ENCODE peak calls at places on chromosomes 13 and 19, in eight cellular contexts. A, X, E, Q, N, W, F and O are unnamed samples.
A peak's percentile ranks its signal among the peaks of the same experiment; 100 is the strongest.

GRCh38 chr13:48260970-48261369 is 28.0 kb downstream of the ITM2B start:
- DNase-seq in W (no peak), N (no peak), A (no peak), X (no peak), E (no peak), Q (no peak), F (no peak), O (no peak)

GRCh38 chr13:74129500-74130144 is 4.6 kb downstream of the KLF12 start:
- DNase-seq in N (no peak), Q (peak; percentile 22), W (no peak), F (peak; percentile 21), X (peak; percentile 56), A (no peak), E (no peak), O (peak; percentile 6)

GRCh38 chr13:94595006-94595942 is 678 bp downstream of the TGDS start:
- DNase-seq in X (no peak), Q (peak; percentile 42), A (no peak), E (peak; percentile 34), F (no peak), W (no peak), N (no peak), O (no peak)

GRCh38 chr19:18290250-18291018 is 9.0 kb upstream of the JUND start:
- DNase-seq in A (no peak), N (no peak), E (peak; percentile 40), Q (no peak), W (no peak), X (peak; percentile 67), F (peak; percentile 32), O (peak; percentile 40)

GRCh38 chr13:67078062-67078461 is 152.1 kb downstream of the PCDH9 start:
- DNase-seq in Q (no peak), E (no peak), A (no peak), N (no peak), X (no peak), W (no peak), F (no peak), O (no peak)

GRCh38 chr19:38377052-38377451 is 2.7 kb downstream of the PSMD8 start:
- DNase-seq in A (no peak), W (no peak), E (no peak), Q (no peak), X (no peak), N (no peak), F (no peak), O (no peak)

GRCh38 chr19:41328157-41328817 is 18.3 kb downstream of the CCDC97 start:
- DNase-seq in N (no peak), W (no peak), Q (peak; percentile 21), X (peak; percentile 37), A (no peak), F (no peak), E (no peak), O (peak; percentile 45)

GRCh38 chr13:112114391-112114790 is 47.4 kb downstream of the SOX1 start:
- DNase-seq in Q (no peak), W (no peak), A (no peak), E (peak; percentile 17), X (no peak), F (no peak), N (no peak), O (peak; percentile 34)

GRCh38 chr13:104021806-104022397 is 955.7 kb upstream of the SLC10A2 start:
- DNase-seq in W (no peak), X (no peak), Q (no peak), A (no peak), N (no peak), E (no peak), F (no peak), O (no peak)

GRCh38 chr13:103799028-103799427 is 732.8 kb upstream of the SLC10A2 start:
- DNase-seq in F (no peak), A (no peak), W (no peak), N (no peak), Q (no peak), E (no peak), X (no peak), O (no peak)

GRCh38 chr19:4059931-4060620 is 6.6 kb downstream of the ZBTB7A start:
- DNase-seq in X (no peak), A (no peak), F (peak; percentile 73), Q (peak; percentile 74), W (no peak), N (peak; percentile 59), E (peak; percentile 73), O (peak; percentile 44)

GRCh38 chr13:113621046-113621445 is 36.5 kb downstream of the TFDP1 start:
- DNase-seq in F (peak; percentile 1), X (no peak), A (no peak), N (no peak), Q (no peak), W (no peak), E (no peak), O (no peak)

GRCh38 chr19:10107254-10107653 is 1.1 kb downstream of the PPAN start:
- DNase-seq in E (no peak), A (no peak), X (no peak), F (no peak), W (no peak), Q (no peak), N (no peak), O (no peak)

GRCh38 chr19:35712529-35712909 is 5.3 kb upstream of the KMT2B start:
- DNase-seq in E (no peak), Q (no peak), A (no peak), N (no peak), X (no peak), W (no peak), F (no peak), O (no peak)

GRCh38 chr19:10858204-10858828 is 10.1 kb downstream of the C19orf38 start:
- DNase-seq in N (no peak), W (no peak), E (no peak), X (no peak), F (no peak), A (no peak), Q (peak; percentile 44), O (peak; percentile 52)

DNA sequence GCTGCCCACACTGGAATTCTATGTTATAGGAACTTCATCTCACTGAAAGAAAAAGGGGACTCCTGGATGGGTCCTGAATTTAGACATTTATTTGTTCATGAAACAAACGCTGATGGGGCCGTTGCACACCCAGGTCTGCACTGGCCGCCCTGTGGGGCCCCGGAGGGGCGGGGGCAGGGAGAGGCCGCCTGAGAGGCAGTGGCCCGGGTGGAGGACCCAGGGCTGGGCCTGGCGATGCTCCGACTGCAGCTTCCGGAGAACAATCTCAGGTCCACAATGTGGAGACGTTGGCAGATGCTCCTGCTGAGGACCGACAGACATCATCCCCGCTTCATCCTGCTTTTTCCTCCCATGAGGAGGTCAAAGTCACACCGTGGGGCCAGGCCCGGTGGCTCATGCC is 16.3 kb upstream of the PTBP1 start:
- DNase-seq in A (no peak), N (no peak), F (no peak), Q (no peak), E (no peak), W (no peak), X (no peak), O (no peak)
- H3K4me3 ChIP-seq in A (no peak overlapping the region), N (no peak overlapping the region), F (peak overlapping the region; percentile 61), Q (no peak overlapping the region), E (no peak overlapping the region), W (no peak overlapping the region), X (no peak overlapping the region), O (peak overlapping the region; percentile 47)

DNA sequence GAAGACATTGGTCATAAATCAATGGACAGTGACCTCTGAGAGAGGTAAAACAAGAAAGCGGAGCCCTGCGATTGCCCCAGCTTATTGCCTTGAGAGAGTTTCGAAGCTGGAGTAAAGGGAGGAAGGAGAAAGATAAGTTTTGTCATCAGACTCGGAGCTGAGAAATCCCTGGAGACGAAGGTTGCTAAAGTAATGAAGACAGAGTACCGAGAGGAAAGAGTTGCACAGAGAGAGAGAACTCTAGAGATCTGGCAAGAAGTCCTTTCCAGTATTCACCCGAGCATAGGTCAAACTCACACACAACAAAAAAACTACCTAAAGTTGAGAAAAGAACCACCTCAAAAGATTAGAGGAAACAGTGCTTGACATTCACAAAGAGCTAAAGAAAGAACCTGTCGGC is 472.0 kb downstream of the DACH1 start:
- DNase-seq in E (no peak), F (no peak), X (no peak), W (no peak), Q (peak; percentile 32), A (no peak), N (no peak), O (no peak)
- H3K4me3 ChIP-seq in E (no peak overlapping the region), F (peak overlapping the region; percentile 29), X (no peak overlapping the region), W (no peak overlapping the region), Q (no peak overlapping the region), A (no peak overlapping the region), N (no peak overlapping the region), O (no peak overlapping the region)

GRCh38 chr13:33283195-33283910 is 2.2 kb downstream of the STARD13 start:
- DNase-seq in F (no peak), W (no peak), X (no peak), Q (peak; percentile 43), A (no peak), E (no peak), N (no peak), O (no peak)

GRCh38 chr13:33280550-33280905 is 5.0 kb downstream of the STARD13 start:
- DNase-seq in F (no peak), Q (no peak), X (no peak), E (no peak), A (no peak), N (no peak), W (no peak), O (no peak)

GRCh38 chr13:33284016-33284415 is 1.5 kb downstream of the STARD13 start:
- DNase-seq in X (no peak), Q (peak; percentile 75), F (no peak), W (no peak), A (no peak), E (no peak), N (no peak), O (no peak)

GRCh38 chr13:33280923-33281322 is 4.6 kb downstream of the STARD13 start:
- DNase-seq in Q (peak; percentile 58), N (no peak), E (no peak), W (no peak), X (no peak), F (no peak), A (no peak), O (peak; percentile 31)

DNA sequence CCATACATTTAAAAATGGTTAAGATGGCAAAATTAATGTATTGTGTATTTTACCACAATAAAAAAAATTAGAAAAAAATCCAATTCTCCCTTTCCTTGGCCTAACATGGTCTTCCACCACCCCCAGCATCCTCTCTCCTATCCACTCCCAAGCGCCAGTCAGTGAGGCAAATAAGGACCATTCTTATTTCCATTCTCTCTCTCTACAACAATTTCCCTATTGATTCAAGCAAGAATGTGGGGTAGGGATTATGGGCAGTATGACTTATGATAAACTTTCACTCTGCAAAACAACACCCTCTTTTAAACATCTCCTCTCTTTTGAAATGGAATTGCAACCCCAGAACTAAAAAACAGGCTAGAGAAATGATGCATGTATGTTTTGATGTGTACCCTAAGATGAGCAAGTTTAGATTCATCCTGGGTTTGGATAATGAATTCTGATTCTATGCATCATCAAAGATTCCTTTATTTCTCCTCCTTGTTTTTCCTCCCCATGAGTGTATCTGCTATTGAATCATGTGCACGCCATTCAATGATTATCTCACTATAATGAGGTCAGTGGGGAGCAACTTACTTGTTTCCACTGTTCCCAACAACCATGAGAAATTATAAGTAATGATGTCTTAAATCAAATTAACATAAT is 3.5 kb downstream of the STARD13 start:
- DNase-seq in X (no peak), W (no peak), F (no peak), N (no peak), A (no peak), Q (peak; percentile 87), E (no peak), O (peak; percentile 61)
- H3K4me3 ChIP-seq in X (no peak overlapping the region), W (peak overlapping the region; percentile 17), F (peak overlapping the region; percentile 82), N (no peak overlapping the region), A (peak overlapping the region; percentile 75), Q (no peak overlapping the region), E (peak overlapping the region; percentile 45), O (no peak overlapping the region)

DNA sequence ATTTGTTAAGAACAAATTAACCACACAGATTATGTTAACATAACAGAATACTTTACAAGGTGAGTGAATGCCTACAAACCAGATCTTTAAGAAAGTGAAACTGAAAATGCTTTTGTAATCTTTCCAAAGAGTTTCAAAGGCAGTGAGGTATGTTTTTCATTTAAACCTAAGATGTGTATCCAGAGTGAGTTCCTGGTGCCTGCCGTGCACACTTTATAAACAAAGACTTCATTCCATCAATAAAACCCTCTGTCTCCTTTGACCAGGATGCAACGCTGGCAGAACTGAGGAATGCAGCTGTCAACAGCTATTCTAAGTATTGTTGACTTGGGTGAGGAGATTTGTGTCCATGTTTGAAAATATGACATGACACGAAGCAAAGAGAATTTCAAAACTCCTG is 344.6 kb downstream of the DNAJC15 start:
- DNase-seq in X (peak; percentile 4), Q (no peak), E (no peak), N (no peak), A (no peak), W (no peak), F (no peak), O (peak; percentile 62)
- H3K4me3 ChIP-seq in X (peak overlapping the region; percentile 81), Q (no peak overlapping the region), E (peak overlapping the region; percentile 4), N (no peak overlapping the region), A (peak overlapping the region; percentile 29), W (peak overlapping the region; percentile 30), F (peak overlapping the region; percentile 3), O (peak overlapping the region; percentile 2)